ENCODE peak calls at places on chromosomes 3 and 15, in five cellular contexts. S, M, B, F and Z are unnamed samples. For H3K4me1, the result is how much of the 10 kb centered on the place peaks cover.

GRCh38 chr3:181999314-181999713 is 287.6 kb downstream of the SOX2 start:
- DNase-seq in B (no peak), F (no peak), S (no peak), M (no peak), Z (no peak)

GRCh38 chr3:181855825-181856224 is 144.1 kb downstream of the SOX2 start:
- DNase-seq in S (no peak), M (peak), B (no peak), F (no peak), Z (no peak)

GRCh38 chr3:118501152-118501551 is 533.5 kb downstream of the IGSF11 start:
- DNase-seq in M (peak), S (peak), F (no peak), B (peak), Z (peak)

GRCh38 chr15:39869251-39869650 is 50.8 kb downstream of the GPR176 start:
- DNase-seq in B (no peak), S (no peak), M (no peak), F (no peak), Z (no peak)

GRCh38 chr3:73508330-73508954 is 116.3 kb downstream of the PDZRN3 start:
- DNase-seq in F (no peak), B (no peak), S (no peak), M (peak), Z (no peak)

GRCh38 chr3:138945646-138946553 is 1.0 kb downstream of the FOXL2 start:
- DNase-seq in B (no peak), F (no peak), S (no peak), M (peak), Z (no peak)

GRCh38 chr15:91521996-91522395 is 331.5 kb upstream of the SLCO3A1 start:
- DNase-seq in M (no peak), S (no peak), B (no peak), F (no peak), Z (no peak)

GRCh38 chr3:9903904-9904303 is 1.3 kb downstream of the IL17RE start:
- DNase-seq in M (no peak), S (no peak), F (no peak), B (no peak), Z (no peak)

GRCh38 chr3:31041161-31041978 is 146.9 kb upstream of the GADL1 start:
- DNase-seq in B (no peak), S (no peak), F (no peak), M (peak), Z (no peak)

GRCh38 chr15:93302080-93302765 is 213.2 kb upstream of the RGMA start:
- DNase-seq in M (no peak), F (no peak), S (no peak), B (peak), Z (no peak)

GRCh38 chr3:162629372-162629771 is 1132.8 kb downstream of the OTOL1 start:
- DNase-seq in S (no peak), F (no peak), B (no peak), M (no peak), Z (no peak)

GRCh38 chr3:162628531-162628930 is 1131.9 kb downstream of the OTOL1 start:
- DNase-seq in S (no peak), B (no peak), M (no peak), F (no peak), Z (no peak)

GRCh38 chr3:162632672-162633071 is 1136.1 kb downstream of the OTOL1 start:
- DNase-seq in S (no peak), F (no peak), M (no peak), B (no peak), Z (no peak)
- H3K4me1 ChIP-seq in S (under half), F (under half), M (under half), B (under half), Z (under half)

DNA sequence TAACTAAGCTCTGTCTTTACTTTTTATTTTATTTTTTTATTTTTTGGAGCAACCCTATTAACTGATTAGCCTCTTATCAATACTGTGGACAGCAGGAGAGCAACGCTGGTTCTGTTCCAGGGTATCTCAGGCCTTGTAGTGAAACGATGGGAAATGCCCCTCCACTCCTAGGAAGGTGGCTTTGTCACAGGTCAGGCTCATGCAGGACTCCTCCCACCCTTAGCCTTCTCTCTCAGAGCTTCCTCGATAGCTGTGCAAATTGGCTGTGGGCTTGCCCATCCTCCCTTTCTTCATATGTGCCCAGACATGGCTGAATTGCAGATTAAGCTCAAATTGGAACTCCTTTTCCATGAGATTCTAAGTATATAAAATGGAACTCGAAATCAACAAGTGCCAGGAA is 38.6 kb downstream of the TMEM41A start:
- DNase-seq in M (no peak), B (no peak), F (no peak), S (no peak), Z (no peak)
- H3K4me1 ChIP-seq in M (under half), B (under half), F (under half), S (under half), Z (under half)

GRCh38 chr15:85401108-85401765 is 20.8 kb downstream of the AKAP13 start:
- DNase-seq in S (no peak), F (no peak), M (no peak), B (no peak), Z (no peak)
- H3K4me1 ChIP-seq in S (under half), F (under half), M (under half), B (half or more), Z (half or more)

GRCh38 chr15:79315623-79316328 is 4.9 kb downstream of the TMED3 start:
- DNase-seq in S (no peak), M (no peak), F (no peak), B (no peak), Z (peak)
- H3K4me1 ChIP-seq in S (under half), M (under half), F (under half), B (under half), Z (under half)

GRCh38 chr3:14616606-14617507 is 34.7 kb upstream of the CCDC174 start:
- DNase-seq in M (no peak), B (no peak), F (no peak), S (no peak), Z (no peak)
- H3K4me1 ChIP-seq in M (under half), B (under half), F (under half), S (under half), Z (under half)